ENCODE peak calls at places on chromosomes 3 and 15, in four cellular contexts. H is body of pancreas, W is heart left ventricle, S is Peyer's patch. I is an unnamed sample.

GRCh38 chr3:35383216-35383615 is 256.1 kb upstream of the ARPP21 start:
- DNase-seq in H (no peak), W (no peak), S (no peak), I (no peak)

GRCh38 chr3:179100652-179101051 is 29.0 kb upstream of the ZMAT3 start:
- DNase-seq in H (no peak), W (no peak), S (no peak), I (no peak)

GRCh38 chr15:89576417-89576773 is 1.1 kb downstream of the TICRR start:
- DNase-seq in H (no peak), W (no peak), S (no peak), I (no peak)

GRCh38 chr3:49804141-49805041 is 1.3 kb downstream of the INKA1 start:
- DNase-seq in H (no peak), W (peak), S (no peak), I (peak)

GRCh38 chr3:18279338-18279737 is 145.8 kb downstream of the SATB1 start:
- DNase-seq in H (no peak), W (no peak), S (no peak), I (no peak)

GRCh38 chr15:32861741-32862140 is 143.9 kb downstream of the GREM1 start:
- DNase-seq in H (peak), W (peak), S (peak), I (peak)

GRCh38 chr3:192802957-192803899 is 75.9 kb upstream of the FGF12 start:
- DNase-seq in H (no peak), W (no peak), S (no peak), I (no peak)

GRCh38 chr15:29130461-29130860 is 139.2 kb downstream of the NSMCE3 start:
- DNase-seq in H (no peak), W (no peak), S (no peak), I (no peak)

GRCh38 chr3:23915537-23916108 is 1.2 kb downstream of the NKIRAS1 start:
- DNase-seq in H (no peak), W (no peak), S (no peak), I (no peak)

GRCh38 chr3:70947584-70947983 is 635.1 kb upstream of the MDFIC2 start:
- DNase-seq in H (no peak), W (no peak), S (no peak), I (no peak)

GRCh38 chr15:41972341-41973237 is at the start of gene EHD4:
- DNase-seq in H (peak), W (peak), S (peak), I (peak)
- TF ChIP-seq POLR2A in H (peak), W (peak), S (peak), I (peak)

GRCh38 chr3:46549408-46549904 is 16.6 kb downstream of the LRRC2 start:
- DNase-seq in H (no peak), W (no peak), S (no peak), I (no peak)
- TF ChIP-seq POLR2A in H (no peak), W (no peak), S (no peak), I (no peak)

GRCh38 chr3:33900809-33901505 is 102.5 kb downstream of the PDCD6IP start:
- DNase-seq in H (no peak), W (no peak), S (no peak), I (no peak)

GRCh38 chr3:33901862-33902563 is 103.6 kb downstream of the PDCD6IP start:
- DNase-seq in H (no peak), W (no peak), S (no peak), I (no peak)

GRCh38 chr3:33897306-33897705 is 98.9 kb downstream of the PDCD6IP start:
- DNase-seq in H (no peak), W (no peak), S (no peak), I (no peak)

GRCh38 chr3:33898901-33899300 is 100.5 kb downstream of the PDCD6IP start:
- DNase-seq in H (no peak), W (no peak), S (no peak), I (no peak)

DNA sequence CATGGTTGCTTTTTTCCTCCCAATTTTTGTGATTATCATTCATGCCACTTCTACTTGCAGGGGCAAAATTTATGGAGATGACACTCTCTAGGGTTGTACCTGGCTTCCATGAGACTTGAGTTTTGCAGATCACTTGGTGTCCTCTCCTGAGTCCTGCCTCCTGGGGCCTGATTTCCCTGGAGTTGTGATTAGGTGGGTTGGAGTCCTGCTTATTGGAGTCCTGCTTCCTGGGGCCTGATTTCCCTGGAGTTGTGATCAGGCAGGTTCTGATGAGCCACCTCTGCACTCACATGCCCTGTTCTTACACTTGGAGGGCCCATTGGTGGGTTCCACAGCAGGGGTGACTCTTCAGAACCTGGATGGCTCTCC is 102.0 kb downstream of the PDCD6IP start:
- DNase-seq in H (no peak), W (no peak), S (no peak), I (no peak)
- TF ChIP-seq POLR2A in H (no peak), W (no peak), S (no peak), I (no peak)

GRCh38 chr3:16370872-16371740 is 106.1 kb downstream of the OXNAD1 start:
- DNase-seq in H (no peak), W (no peak), S (no peak), I (no peak)
- TF ChIP-seq POLR2A in H (no peak), W (no peak), S (no peak), I (no peak)

GRCh38 chr15:59372352-59373211 is at the start of gene MYO1E:
- DNase-seq in H (peak), W (peak), S (peak), I (peak)

GRCh38 chr15:59367022-59367451 is 5.6 kb downstream of the MYO1E start:
- DNase-seq in H (no peak), W (no peak), S (no peak), I (no peak)

GRCh38 chr15:59373215-59373614 is 544 bp upstream of the MYO1E start:
- DNase-seq in H (no peak), W (no peak), S (no peak), I (no peak)

GRCh38 chr15:59369597-59369996 is 3.1 kb downstream of the MYO1E start:
- DNase-seq in H (no peak), W (no peak), S (no peak), I (no peak)

GRCh38 chr15:59371458-59372351 is 966 bp downstream of the MYO1E start:
- DNase-seq in H (peak), W (peak), S (peak), I (peak)
- TF ChIP-seq POLR2A in H (no peak), W (no peak), S (no peak), I (no peak)

GRCh38 chr3:141386080-141386594 is 17.8 kb downstream of the ZBTB38 start:
- DNase-seq in H (no peak), W (no peak), S (no peak), I (no peak)

GRCh38 chr3:141387446-141388030 is 19.2 kb downstream of the ZBTB38 start:
- DNase-seq in H (no peak), W (no peak), S (no peak), I (no peak)

GRCh38 chr3:141385386-141386079 is 17.2 kb downstream of the ZBTB38 start:
- DNase-seq in H (no peak), W (no peak), S (no peak), I (no peak)

GRCh38 chr3:141384575-141384974 is 16.3 kb downstream of the ZBTB38 start:
- DNase-seq in H (no peak), W (no peak), S (no peak), I (no peak)

GRCh38 chr3:141386611-141387110 is 18.4 kb downstream of the ZBTB38 start:
- DNase-seq in H (no peak), W (no peak), S (no peak), I (no peak)
- TF ChIP-seq POLR2A in H (peak), W (no peak), S (no peak), I (no peak)

GRCh38 chr3:128151758-128152274 is 1.5 kb upstream of the EEFSEC start:
- DNase-seq in H (no peak), W (no peak), S (peak), I (no peak)
- TF ChIP-seq POLR2A in H (no peak), W (no peak), S (no peak), I (no peak)

GRCh38 chr3:51391075-51391565 is at the start of gene RBM15B:
- DNase-seq in H (peak), W (peak), S (peak), I (peak)
- TF ChIP-seq POLR2A in H (peak), W (peak), S (peak), I (peak)

GRCh38 chr3:158097141-158097540 is 9.1 kb downstream of the SHOX2 start:
- DNase-seq in H (no peak), W (no peak), S (no peak), I (no peak)

GRCh38 chr3:158098834-158099424 is 7.3 kb downstream of the SHOX2 start:
- DNase-seq in H (no peak), W (no peak), S (no peak), I (no peak)

GRCh38 chr3:158095302-158095997 is 10.8 kb downstream of the SHOX2 start:
- DNase-seq in H (no peak), W (no peak), S (no peak), I (no peak)

GRCh38 chr3:158100681-158101080 is 5.5 kb downstream of the SHOX2 start:
- DNase-seq in H (no peak), W (no peak), S (no peak), I (no peak)

DNA sequence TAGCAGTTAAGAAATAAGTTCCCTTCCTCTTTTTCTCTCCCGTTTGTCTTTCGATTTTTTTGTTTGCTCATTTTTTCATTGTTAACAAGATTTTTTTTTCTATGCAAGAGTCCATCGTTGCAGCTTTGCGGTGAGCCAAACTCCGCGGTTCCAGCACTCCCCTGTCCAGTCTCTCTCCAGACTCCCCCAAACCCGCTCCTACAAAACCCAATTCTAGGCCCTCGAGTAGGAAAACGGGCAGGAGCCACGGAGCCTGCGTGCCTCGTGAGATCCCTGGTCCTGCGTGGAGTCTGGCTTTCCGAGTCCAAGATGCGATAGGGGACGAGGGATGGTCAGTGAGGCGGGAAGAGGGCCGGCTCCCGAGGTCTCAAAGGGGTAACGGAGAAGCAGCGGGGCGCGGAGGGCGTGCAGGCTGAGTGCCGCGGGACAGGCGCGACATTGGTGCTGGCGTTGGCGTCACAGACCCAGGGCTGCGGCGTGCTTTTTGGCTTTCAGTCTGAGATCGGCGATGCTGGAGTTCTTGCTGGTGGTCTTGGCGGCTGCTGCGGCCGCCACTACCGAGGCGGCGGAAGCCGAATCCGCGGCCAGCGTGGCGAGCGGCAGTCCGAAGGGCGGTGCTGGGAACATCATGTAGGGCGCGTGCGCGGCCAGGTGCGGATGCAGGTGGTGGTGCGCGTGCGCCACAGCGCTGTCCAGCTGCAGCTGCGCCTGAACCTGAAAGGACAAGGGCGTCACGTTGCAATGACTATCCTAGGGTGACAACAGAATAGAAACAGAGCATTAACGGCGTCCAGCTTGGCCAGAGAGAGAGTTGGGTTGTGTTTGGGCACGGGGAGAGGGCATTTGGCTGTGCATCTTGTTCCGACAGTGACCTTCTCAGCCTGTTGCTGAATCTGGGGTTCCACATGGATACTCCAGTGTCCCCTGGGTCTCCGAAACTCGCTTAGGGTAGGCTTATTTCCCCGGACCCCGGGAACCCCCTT is 8.4 kb downstream of the SHOX2 start:
- DNase-seq in H (peak), W (no peak), S (peak), I (peak)
- TF ChIP-seq POLR2A in H (no peak), W (no peak), S (no peak), I (no peak)

I was measured in spleen.